ENCODE peak calls at places on chromosomes 3 and 15, in six cellular contexts. G is K562, W is HepG2, H is GM12878, B is upper lobe of left lung, J is A549. I is an unnamed sample.

GRCh38 chr3:183991403-183991802 is 26.3 kb downstream of the ABCC5 start:
- ATAC-seq in G (no peak), W (peak; percentile 20), H (no peak), B (no peak), J (no peak), I (no peak)

GRCh38 chr3:142947352-142947751 is 16.1 kb downstream of the PAQR9 start:
- ATAC-seq in G (no peak), W (no peak), H (no peak), B (peak; percentile 29), J (no peak), I (no peak)

GRCh38 chr3:155015776-155016451 is 64.2 kb upstream of the MME start:
- ATAC-seq in G (no peak), W (no peak), H (no peak), B (no peak), J (no peak), I (no peak)

GRCh38 chr15:59329570-59330350 is 42.9 kb downstream of the MYO1E start:
- ATAC-seq in G (no peak), W (peak; percentile 89), H (no peak), B (peak; percentile 88), J (peak; percentile 64), I (peak; percentile 48)

GRCh38 chr3:143244516-143245063 is 125.0 kb downstream of the CHST2 start:
- ATAC-seq in G (no peak), W (no peak), H (no peak), B (no peak), J (no peak), I (no peak)

GRCh38 chr15:31327674-31328424 is 1.2 kb downstream of the KLF13 start:
- ATAC-seq in G (peak; percentile 3), W (peak; percentile 2), H (no peak), B (peak; percentile 48), J (peak; percentile 3), I (peak; percentile 5)

GRCh38 chr15:41284425-41285177 is 47.8 kb downstream of the OIP5 start:
- ATAC-seq in G (peak; percentile 24), W (peak; percentile 5), H (no peak), B (peak; percentile 11), J (no peak), I (no peak)

GRCh38 chr15:67833504-67834248 is 6.2 kb downstream of the RNU6-1 start:
- ATAC-seq in G (peak; percentile 95), W (peak; percentile 70), H (peak; percentile 71), B (peak; percentile 37), J (peak; percentile 47), I (no peak)

GRCh38 chr3:50433954-50434353 is 69.5 kb downstream of the CACNA2D2 start:
- ATAC-seq in G (no peak), W (no peak), H (no peak), B (no peak), J (no peak), I (no peak)

GRCh38 chr15:50744601-50745000 is 20.9 kb downstream of the SPPL2A start:
- ATAC-seq in G (no peak), W (no peak), H (no peak), B (no peak), J (no peak), I (no peak)

GRCh38 chr3:141500397-141500796 is 13.6 kb downstream of the RASA2 start:
- ATAC-seq in G (no peak), W (no peak), H (no peak), B (no peak), J (no peak), I (no peak)

GRCh38 chr3:119331661-119332060 is 37.5 kb downstream of the ARHGAP31 start:
- ATAC-seq in G (no peak), W (peak; percentile 36), H (no peak), B (peak; percentile 42), J (no peak), I (no peak)

GRCh38 chr3:67691926-67692325 is 37.5 kb upstream of the SUCLG2 start:
- ATAC-seq in G (no peak), W (no peak), H (no peak), B (no peak), J (no peak), I (no peak)

GRCh38 chr3:112384769-112385168 is 51.8 kb downstream of the CD200 start:
- ATAC-seq in G (no peak), W (no peak), H (no peak), B (no peak), J (no peak), I (no peak)

GRCh38 chr3:9615003-9615628 is 34.2 kb upstream of the MTMR14 start:
- ATAC-seq in G (no peak), W (no peak), H (no peak), B (no peak), J (no peak), I (no peak)

GRCh38 chr3:18345015-18345367 is 80.1 kb downstream of the SATB1 start:
- ATAC-seq in G (no peak), W (no peak), H (no peak), B (no peak), J (no peak), I (no peak)

GRCh38 chr3:159263750-159264561 is 462.1 kb downstream of the MFSD1 start:
- ATAC-seq in G (peak; percentile 75), W (peak; percentile 52), H (peak; percentile 68), B (peak; percentile 39), J (peak; percentile 58), I (no peak)

GRCh38 chr3:56724580-56725142 is 41.6 kb upstream of the TASOR start:
- ATAC-seq in G (no peak), W (no peak), H (peak; percentile 7), B (no peak), J (no peak), I (no peak)

GRCh38 chr3:184259878-184260570 is 1.3 kb downstream of the CAMK2N2 start:
- ATAC-seq in G (peak; percentile 73), W (peak; percentile 35), H (no peak), B (peak; percentile 76), J (peak; percentile 42), I (peak; percentile 76)

GRCh38 chr3:179421500-179421899 is 29.8 kb downstream of the GNB4 start:
- ATAC-seq in G (peak; percentile 71), W (no peak), H (no peak), B (peak; percentile 44), J (no peak), I (peak; percentile 36)

GRCh38 chr15:80159811-80160569 is 7.2 kb downstream of the FAH start:
- ATAC-seq in G (no peak), W (no peak), H (peak; percentile 65), B (peak; percentile 5), J (no peak), I (no peak)

GRCh38 chr15:83644453-83644852 is 9.5 kb upstream of the ADAMTSL3 start:
- ATAC-seq in G (no peak), W (no peak), H (no peak), B (no peak), J (no peak), I (no peak)

GRCh38 chr3:20104167-20104661 is 64.0 kb downstream of the KAT2B start:
- ATAC-seq in G (peak; percentile 22), W (no peak), H (peak; percentile 91), B (peak; percentile 19), J (no peak), I (no peak)

GRCh38 chr3:127768346-127769008 is 53.8 kb downstream of the MGLL start:
- ATAC-seq in G (no peak), W (no peak), H (no peak), B (peak; percentile 91), J (peak; percentile 84), I (peak; percentile 90)

GRCh38 chr3:168162172-168162571 is 66.4 kb upstream of the GOLIM4 start:
- ATAC-seq in G (no peak), W (no peak), H (no peak), B (peak; percentile 37), J (no peak), I (no peak)

GRCh38 chr15:69593981-69594966 is 141.7 kb downstream of the RPLP1 start:
- ATAC-seq in G (no peak), W (peak; percentile 91), H (no peak), B (peak; percentile 77), J (peak; percentile 86), I (peak; percentile 52)

GRCh38 chr15:99414755-99415731 is 150.7 kb upstream of the MEF2A start:
- ATAC-seq in G (no peak), W (no peak), H (no peak), B (peak; percentile 26), J (peak; percentile 21), I (no peak)

GRCh38 chr15:88396382-88396781 is 70.8 kb downstream of the MRPL46 start:
- ATAC-seq in G (no peak), W (peak; percentile 42), H (no peak), B (no peak), J (no peak), I (no peak)

GRCh38 chr3:160784853-160785252 is 28.8 kb downstream of the PPM1L start:
- ATAC-seq in G (no peak), W (no peak), H (no peak), B (peak; percentile 34), J (no peak), I (no peak)

GRCh38 chr15:91101356-91101920 is 1.4 kb downstream of the SV2B start:
- ATAC-seq in G (no peak), W (no peak), H (no peak), B (no peak), J (no peak), I (no peak)

GRCh38 chr15:91100561-91101355 is 701 bp downstream of the SV2B start:
- ATAC-seq in G (peak; percentile 48), W (no peak), H (no peak), B (no peak), J (peak; percentile 23), I (no peak)

GRCh38 chr15:91102546-91103330 is 2.7 kb downstream of the SV2B start:
- ATAC-seq in G (no peak), W (no peak), H (no peak), B (no peak), J (no peak), I (no peak)

GRCh38 chr15:91098451-91098850 is 1.6 kb upstream of the SV2B start:
- ATAC-seq in G (no peak), W (no peak), H (no peak), B (no peak), J (no peak), I (no peak)

GRCh38 chr15:91099616-91100560 is at the start of gene SV2B:
- ATAC-seq in G (peak; percentile 70), W (peak; percentile 81), H (peak; percentile 80), B (peak; percentile 75), J (peak; percentile 68), I (peak; percentile 53)
- TF ChIP-seq EP300 in G (no peak), W (no peak), H (no peak), B (no peak), J (no peak), I (no peak)

GRCh38 chr15:64305261-64305660 is 50.7 kb downstream of the CSNK1G1 start:
- ATAC-seq in G (no peak), W (no peak), H (no peak), B (no peak), J (no peak), I (no peak)
- H3K27ac ChIP-seq in G (no peak overlapping the region), W (no peak overlapping the region), H (no peak overlapping the region), B (no peak overlapping the region), J (no peak overlapping the region), I (no peak overlapping the region)

DNA sequence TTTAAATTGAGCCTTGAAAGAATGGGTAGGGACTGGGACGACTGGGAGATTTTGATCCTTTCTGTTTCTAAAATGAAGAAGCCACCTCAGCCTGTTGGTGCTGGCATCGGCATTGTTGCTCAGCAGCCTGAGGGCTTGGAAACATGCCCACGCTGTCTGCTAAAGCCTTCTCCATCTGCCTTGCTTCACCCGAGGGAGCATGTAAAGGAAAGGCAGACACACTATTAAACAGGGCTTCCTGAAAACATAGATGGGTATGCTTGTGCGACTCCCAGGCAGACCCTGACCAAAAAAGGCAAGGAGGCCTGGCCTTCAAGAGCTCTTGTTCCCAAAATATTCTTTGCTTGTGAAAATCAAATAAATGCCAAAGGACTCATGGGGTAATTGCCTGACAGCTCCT is 84.2 kb upstream of the SLC4A7 start:
- ATAC-seq in G (no peak), W (no peak), H (no peak), B (no peak), J (peak; percentile 39), I (no peak)
- TF ChIP-seq EP300 in G (no peak), W (no peak), H (no peak), B (no peak), J (no peak), I (no peak)

GRCh38 chr3:169345662-169346331 is 317.7 kb downstream of the MECOM start:
- ATAC-seq in G (no peak), W (no peak), H (no peak), B (no peak), J (no peak), I (no peak)
- H3K27ac ChIP-seq in G (no peak overlapping the region), W (no peak overlapping the region), H (no peak overlapping the region), B (no peak overlapping the region), J (no peak overlapping the region), I (no peak overlapping the region)